ENCODE peak calls at places on chromosomes 7 and 10, in nine cellular contexts. One of them, this sample, is unnamed. For H3K36me3, the result is how much of the 10 kb centered on the place peaks cover.

GRCh38 chr7:141370178-141370577 is 181.0 kb upstream of the AGK start:
- DNase-seq in heart right ventricle: no peak
- DNase-seq in stomach: no peak
- DNase-seq in right lobe of liver: no peak
- DNase-seq in GM23248: no peak
- DNase-seq in colonic mucosa: no peak
- DNase-seq in upper lobe of right lung: no peak
- DNase-seq in adrenal gland: no peak
- DNase-seq in mammary epithelial cell: no peak
- DNase-seq in this sample: no peak

GRCh38 chr10:93481931-93482834 is at the start of gene MYOF:
- DNase-seq in heart right ventricle: peak
- DNase-seq in stomach: peak
- DNase-seq in right lobe of liver: peak
- DNase-seq in GM23248: peak
- DNase-seq in colonic mucosa: peak
- DNase-seq in upper lobe of right lung: peak
- DNase-seq in adrenal gland: peak
- DNase-seq in mammary epithelial cell: peak
- DNase-seq in this sample: peak

GRCh38 chr10:29529146-29529545 is 105.6 kb downstream of the SVIL start:
- DNase-seq in heart right ventricle: no peak
- DNase-seq in stomach: no peak
- DNase-seq in right lobe of liver: no peak
- DNase-seq in GM23248: no peak
- DNase-seq in colonic mucosa: no peak
- DNase-seq in upper lobe of right lung: no peak
- DNase-seq in adrenal gland: peak
- DNase-seq in mammary epithelial cell: no peak
- DNase-seq in this sample: no peak

GRCh38 chr7:133934974-133935330 is 192.2 kb upstream of the LRGUK start:
- DNase-seq in heart right ventricle: no peak
- DNase-seq in stomach: no peak
- DNase-seq in right lobe of liver: no peak
- DNase-seq in GM23248: peak
- DNase-seq in colonic mucosa: no peak
- DNase-seq in upper lobe of right lung: no peak
- DNase-seq in adrenal gland: no peak
- DNase-seq in mammary epithelial cell: no peak
- DNase-seq in this sample: no peak

GRCh38 chr10:118594392-118595063 is 920 bp downstream of the PRLHR start:
- DNase-seq in heart right ventricle: no peak
- DNase-seq in stomach: no peak
- DNase-seq in right lobe of liver: peak
- DNase-seq in GM23248: peak
- DNase-seq in colonic mucosa: peak
- DNase-seq in upper lobe of right lung: no peak
- DNase-seq in adrenal gland: peak
- DNase-seq in mammary epithelial cell: peak
- DNase-seq in this sample: peak

GRCh38 chr7:156402255-156402654 is 238.3 kb upstream of the RNF32 start:
- DNase-seq in heart right ventricle: no peak
- DNase-seq in stomach: no peak
- DNase-seq in right lobe of liver: no peak
- DNase-seq in GM23248: no peak
- DNase-seq in colonic mucosa: no peak
- DNase-seq in upper lobe of right lung: no peak
- DNase-seq in adrenal gland: no peak
- DNase-seq in mammary epithelial cell: no peak
- DNase-seq in this sample: no peak

GRCh38 chr7:103150192-103150591 is 1.3 kb upstream of the NAPEPLD start:
- DNase-seq in heart right ventricle: no peak
- DNase-seq in stomach: no peak
- DNase-seq in right lobe of liver: no peak
- DNase-seq in GM23248: no peak
- DNase-seq in colonic mucosa: peak
- DNase-seq in upper lobe of right lung: no peak
- DNase-seq in adrenal gland: no peak
- DNase-seq in mammary epithelial cell: peak
- DNase-seq in this sample: peak

GRCh38 chr7:29106128-29106988 is 40.0 kb downstream of the CPVL start:
- DNase-seq in heart right ventricle: peak
- DNase-seq in stomach: peak
- DNase-seq in right lobe of liver: no peak
- DNase-seq in GM23248: peak
- DNase-seq in colonic mucosa: peak
- DNase-seq in upper lobe of right lung: no peak
- DNase-seq in adrenal gland: peak
- DNase-seq in mammary epithelial cell: peak
- DNase-seq in this sample: peak

GRCh38 chr7:49166441-49166840 is 242.1 kb downstream of the CDC14C start:
- DNase-seq in heart right ventricle: no peak
- DNase-seq in stomach: no peak
- DNase-seq in right lobe of liver: no peak
- DNase-seq in GM23248: peak
- DNase-seq in colonic mucosa: no peak
- DNase-seq in upper lobe of right lung: no peak
- DNase-seq in adrenal gland: no peak
- DNase-seq in mammary epithelial cell: no peak
- DNase-seq in this sample: no peak

GRCh38 chr7:74235525-74236269 is 18.5 kb downstream of the RFC2 start:
- DNase-seq in heart right ventricle: no peak
- DNase-seq in stomach: no peak
- DNase-seq in right lobe of liver: no peak
- DNase-seq in GM23248: no peak
- DNase-seq in colonic mucosa: no peak
- DNase-seq in upper lobe of right lung: no peak
- DNase-seq in adrenal gland: no peak
- DNase-seq in mammary epithelial cell: no peak
- DNase-seq in this sample: no peak

GRCh38 chr10:7304110-7304509 is 106.7 kb downstream of the SFMBT2 start:
- DNase-seq in heart right ventricle: no peak
- DNase-seq in stomach: no peak
- DNase-seq in right lobe of liver: no peak
- DNase-seq in GM23248: no peak
- DNase-seq in colonic mucosa: no peak
- DNase-seq in upper lobe of right lung: no peak
- DNase-seq in adrenal gland: no peak
- DNase-seq in mammary epithelial cell: no peak
- DNase-seq in this sample: no peak

GRCh38 chr10:49608166-49608758 is 1.8 kb upstream of the SLC18A3 start:
- DNase-seq in heart right ventricle: no peak
- DNase-seq in stomach: no peak
- DNase-seq in right lobe of liver: no peak
- DNase-seq in GM23248: no peak
- DNase-seq in colonic mucosa: no peak
- DNase-seq in upper lobe of right lung: peak
- DNase-seq in adrenal gland: no peak
- DNase-seq in mammary epithelial cell: no peak
- DNase-seq in this sample: no peak

GRCh38 chr10:34995925-34996324 is 94.2 kb downstream of the CUL2 start:
- DNase-seq in heart right ventricle: no peak
- DNase-seq in stomach: no peak
- DNase-seq in right lobe of liver: no peak
- DNase-seq in GM23248: no peak
- DNase-seq in colonic mucosa: no peak
- DNase-seq in upper lobe of right lung: no peak
- DNase-seq in adrenal gland: no peak
- DNase-seq in mammary epithelial cell: no peak
- DNase-seq in this sample: no peak

GRCh38 chr7:158431941-158432347 is 155.7 kb downstream of the PTPRN2 start:
- DNase-seq in heart right ventricle: peak
- DNase-seq in stomach: peak
- DNase-seq in right lobe of liver: no peak
- DNase-seq in GM23248: peak
- DNase-seq in colonic mucosa: peak
- DNase-seq in upper lobe of right lung: peak
- DNase-seq in adrenal gland: peak
- DNase-seq in mammary epithelial cell: peak
- DNase-seq in this sample: peak

GRCh38 chr7:158128572-158128971 is 459.1 kb downstream of the PTPRN2 start:
- DNase-seq in heart right ventricle: no peak
- DNase-seq in stomach: no peak
- DNase-seq in right lobe of liver: no peak
- DNase-seq in GM23248: no peak
- DNase-seq in colonic mucosa: no peak
- DNase-seq in upper lobe of right lung: peak
- DNase-seq in adrenal gland: no peak
- DNase-seq in mammary epithelial cell: no peak
- DNase-seq in this sample: no peak

GRCh38 chr7:33351709-33352108 is 222.3 kb downstream of the BBS9 start:
- DNase-seq in heart right ventricle: no peak
- DNase-seq in stomach: no peak
- DNase-seq in right lobe of liver: no peak
- DNase-seq in GM23248: no peak
- DNase-seq in colonic mucosa: no peak
- DNase-seq in upper lobe of right lung: no peak
- DNase-seq in adrenal gland: no peak
- DNase-seq in mammary epithelial cell: no peak
- DNase-seq in this sample: no peak

GRCh38 chr10:91349381-91349780 is 60.8 kb upstream of the HECTD2 start:
- DNase-seq in heart right ventricle: peak
- DNase-seq in stomach: no peak
- DNase-seq in right lobe of liver: no peak
- DNase-seq in GM23248: peak
- DNase-seq in colonic mucosa: no peak
- DNase-seq in upper lobe of right lung: no peak
- DNase-seq in adrenal gland: no peak
- DNase-seq in mammary epithelial cell: peak
- DNase-seq in this sample: no peak

DNA sequence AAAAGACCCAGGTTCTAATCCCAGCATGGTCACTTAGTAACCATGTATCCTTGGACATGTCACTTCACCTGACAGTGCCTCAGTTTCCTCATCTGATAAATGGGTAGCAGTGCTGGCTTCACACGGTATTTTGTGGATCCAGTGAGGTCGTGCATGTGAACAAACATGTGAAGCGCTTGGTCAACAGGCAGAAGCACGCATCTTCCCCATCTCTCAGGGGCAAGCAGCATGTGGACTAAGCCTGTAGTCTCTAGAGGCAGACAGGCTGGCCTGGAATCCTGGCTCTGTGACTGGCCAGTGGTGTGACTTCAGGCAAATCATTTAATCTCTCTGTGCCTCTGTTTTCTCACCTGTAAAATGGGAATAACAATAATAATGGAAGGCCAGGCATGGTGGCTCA is 115.8 kb downstream of the C10orf105 start:
- DNase-seq in heart right ventricle: no peak
- DNase-seq in stomach: no peak
- DNase-seq in right lobe of liver: no peak
- DNase-seq in GM23248: no peak
- DNase-seq in colonic mucosa: no peak
- DNase-seq in upper lobe of right lung: no peak
- DNase-seq in adrenal gland: no peak
- DNase-seq in mammary epithelial cell: no peak
- DNase-seq in this sample: no peak
- H3K36me3 ChIP-seq in heart right ventricle: under half
- H3K36me3 ChIP-seq in stomach: under half
- H3K36me3 ChIP-seq in right lobe of liver: under half
- H3K36me3 ChIP-seq in GM23248: under half
- H3K36me3 ChIP-seq in colonic mucosa: under half
- H3K36me3 ChIP-seq in upper lobe of right lung: under half
- H3K36me3 ChIP-seq in adrenal gland: under half
- H3K36me3 ChIP-seq in mammary epithelial cell: under half
- H3K36me3 ChIP-seq in this sample: under half

DNA sequence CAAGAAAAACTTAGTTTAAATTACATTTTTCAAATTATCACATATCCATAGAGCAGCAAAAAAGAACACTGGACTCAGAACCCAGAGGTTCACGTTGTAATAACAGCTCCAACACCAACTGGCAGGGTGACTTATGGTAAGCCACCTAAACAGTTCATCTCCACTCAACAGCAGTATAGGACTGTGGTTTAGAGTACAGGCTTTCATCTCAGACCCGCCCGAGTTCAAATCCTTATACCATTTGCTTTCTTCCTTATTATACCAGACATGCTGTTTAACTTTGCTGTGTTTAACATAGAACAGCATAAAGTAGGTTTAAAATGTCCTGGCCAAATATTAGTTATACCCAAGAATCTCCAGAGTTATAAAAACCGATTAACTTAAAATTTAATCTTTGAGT is 97.9 kb downstream of the ARHGAP21 start:
- DNase-seq in heart right ventricle: no peak
- DNase-seq in stomach: no peak
- DNase-seq in right lobe of liver: no peak
- DNase-seq in GM23248: no peak
- DNase-seq in colonic mucosa: no peak
- DNase-seq in upper lobe of right lung: no peak
- DNase-seq in adrenal gland: no peak
- DNase-seq in mammary epithelial cell: no peak
- DNase-seq in this sample: no peak
- H3K36me3 ChIP-seq in heart right ventricle: under half
- H3K36me3 ChIP-seq in stomach: under half
- H3K36me3 ChIP-seq in right lobe of liver: under half
- H3K36me3 ChIP-seq in GM23248: under half
- H3K36me3 ChIP-seq in colonic mucosa: under half
- H3K36me3 ChIP-seq in upper lobe of right lung: under half
- H3K36me3 ChIP-seq in adrenal gland: under half
- H3K36me3 ChIP-seq in mammary epithelial cell: under half
- H3K36me3 ChIP-seq in this sample: under half

DNA sequence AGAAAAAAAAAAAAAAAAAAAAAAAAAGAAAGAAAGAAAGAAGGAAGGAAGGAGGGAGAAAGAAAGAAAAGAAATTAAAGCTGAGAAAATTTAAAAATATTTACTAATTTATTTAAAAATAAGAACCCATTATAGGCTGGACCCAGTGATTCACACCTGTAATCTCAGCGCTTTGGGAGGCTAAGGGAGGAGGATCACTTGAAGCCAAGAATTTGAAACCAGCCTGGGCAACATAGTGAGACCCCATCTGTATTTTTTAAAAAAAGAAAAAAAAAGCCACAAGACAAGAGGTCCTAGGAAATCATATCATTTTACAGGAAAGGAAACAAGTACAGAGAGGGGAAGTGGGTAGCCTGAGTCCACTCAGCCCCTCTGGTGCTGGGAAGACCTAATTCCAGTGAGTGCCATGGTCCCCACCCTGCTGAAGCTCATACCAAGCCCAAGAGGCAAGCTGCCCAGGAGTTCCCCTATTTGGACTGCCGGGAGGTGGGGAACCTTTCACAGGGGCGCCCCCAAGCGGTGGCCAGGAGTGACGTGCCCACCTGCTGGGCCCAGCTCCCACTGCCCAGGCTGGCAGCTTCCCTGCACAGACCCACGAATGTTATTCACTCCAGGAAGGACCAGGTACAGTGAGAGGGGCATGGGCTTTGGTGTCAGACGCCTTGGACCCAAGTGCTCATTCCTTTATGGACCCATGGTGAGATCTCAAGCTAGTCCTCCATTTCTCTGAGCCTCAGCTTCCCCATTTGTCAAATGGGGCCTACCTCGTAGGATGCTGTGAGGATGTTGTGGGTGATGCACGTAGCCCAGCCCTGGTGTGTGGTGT is 133.6 kb downstream of the ZMIZ1 start:
- DNase-seq in heart right ventricle: no peak
- DNase-seq in stomach: peak
- DNase-seq in right lobe of liver: no peak
- DNase-seq in GM23248: peak
- DNase-seq in colonic mucosa: no peak
- DNase-seq in upper lobe of right lung: peak
- DNase-seq in adrenal gland: no peak
- DNase-seq in mammary epithelial cell: no peak
- DNase-seq in this sample: no peak
- H3K36me3 ChIP-seq in heart right ventricle: half or more
- H3K36me3 ChIP-seq in stomach: half or more
- H3K36me3 ChIP-seq in right lobe of liver: under half
- H3K36me3 ChIP-seq in GM23248: under half
- H3K36me3 ChIP-seq in colonic mucosa: under half
- H3K36me3 ChIP-seq in upper lobe of right lung: half or more
- H3K36me3 ChIP-seq in adrenal gland: under half
- H3K36me3 ChIP-seq in mammary epithelial cell: under half
- H3K36me3 ChIP-seq in this sample: under half

GRCh38 chr7:76342222-76342621 is 16.6 kb downstream of the YWHAG start:
- DNase-seq in heart right ventricle: no peak
- DNase-seq in stomach: no peak
- DNase-seq in right lobe of liver: no peak
- DNase-seq in GM23248: no peak
- DNase-seq in colonic mucosa: no peak
- DNase-seq in upper lobe of right lung: no peak
- DNase-seq in adrenal gland: no peak
- DNase-seq in mammary epithelial cell: no peak
- DNase-seq in this sample: no peak
- H3K36me3 ChIP-seq in heart right ventricle: half or more
- H3K36me3 ChIP-seq in stomach: half or more
- H3K36me3 ChIP-seq in right lobe of liver: under half
- H3K36me3 ChIP-seq in GM23248: half or more
- H3K36me3 ChIP-seq in colonic mucosa: under half
- H3K36me3 ChIP-seq in upper lobe of right lung: under half
- H3K36me3 ChIP-seq in adrenal gland: half or more
- H3K36me3 ChIP-seq in mammary epithelial cell: under half
- H3K36me3 ChIP-seq in this sample: under half